ENCODE peak calls at places on chromosomes 13 and 19, in five cellular contexts. M is astrocyte, G is sciatic nerve, T is kidney epithelial cell, P is NCI-H1105 treated with DMSO at 0.1 percent for 48 hours. Z is an unnamed sample.

GRCh38 chr19:50191270-50191669 is 12.2 kb upstream of the MYH14 start:
- DNase-seq in M (no peak), G (no peak), T (no peak), P (peak), Z (no peak)

GRCh38 chr19:52217576-52217975 is 27.7 kb downstream of the PPP2R1A start:
- DNase-seq in M (no peak), G (no peak), T (no peak), P (no peak), Z (no peak)

GRCh38 chr19:4581381-4582111 is 22.1 kb upstream of the SEMA6B start:
- DNase-seq in M (no peak), G (no peak), T (no peak), P (peak), Z (no peak)

GRCh38 chr19:9970481-9970880 is 34.2 kb upstream of the OLFM2 start:
- DNase-seq in M (no peak), G (no peak), T (no peak), P (no peak), Z (no peak)

GRCh38 chr13:107650081-107650701 is 565.1 kb downstream of the LIG4 start:
- DNase-seq in M (peak), G (peak), T (no peak), P (no peak), Z (no peak)

GRCh38 chr13:43291289-43292055 is 268.1 kb downstream of the DNAJC15 start:
- DNase-seq in M (no peak), G (no peak), T (no peak), P (no peak), Z (no peak)

GRCh38 chr13:22092791-22093545 is 422.1 kb downstream of the FGF9 start:
- DNase-seq in M (no peak), G (no peak), T (no peak), P (no peak), Z (no peak)

GRCh38 chr19:10907925-10908324 is 20.5 kb downstream of the YIPF2 start:
- DNase-seq in M (no peak), G (no peak), T (no peak), P (no peak), Z (no peak)

GRCh38 chr13:37531054-37531453 is 67.5 kb downstream of the POSTN start:
- DNase-seq in M (peak), G (no peak), T (no peak), P (no peak), Z (no peak)

GRCh38 chr13:109427148-109427547 is 359.2 kb downstream of the IRS2 start:
- DNase-seq in M (peak), G (no peak), T (no peak), P (no peak), Z (no peak)

GRCh38 chr19:49997709-49998108 is 27.5 kb downstream of the VRK3 start:
- DNase-seq in M (no peak), G (no peak), T (no peak), P (peak), Z (no peak)

GRCh38 chr19:18507021-18507726 is 14.7 kb downstream of the ELL start:
- DNase-seq in M (no peak), G (no peak), T (no peak), P (no peak), Z (no peak)

GRCh38 chr19:17052439-17052838 is 22.8 kb downstream of the HAUS8 start:
- DNase-seq in M (peak), G (no peak), T (no peak), P (peak), Z (no peak)

GRCh38 chr13:33637978-33638743 is 179.8 kb upstream of the RFC3 start:
- DNase-seq in M (peak), G (no peak), T (no peak), P (no peak), Z (no peak)

GRCh38 chr19:53647792-53648191 is 16.0 kb downstream of the DPRX start:
- DNase-seq in M (no peak), G (no peak), T (no peak), P (no peak), Z (no peak)

GRCh38 chr13:22938576-22938975 is 242.2 kb upstream of the SGCG start:
- DNase-seq in M (no peak), G (no peak), T (no peak), P (no peak), Z (no peak)

GRCh38 chr19:3881272-3882040 is 971 bp downstream of the ATCAY start:
- DNase-seq in M (no peak), G (no peak), T (no peak), P (peak), Z (no peak)

GRCh38 chr13:42553098-42554046 is 20.6 kb upstream of the TNFSF11 start:
- DNase-seq in M (peak), G (no peak), T (peak), P (no peak), Z (no peak)

GRCh38 chr13:62663767-62664166 is 1248.1 kb upstream of the PCDH20 start:
- DNase-seq in M (no peak), G (no peak), T (no peak), P (no peak), Z (no peak)

GRCh38 chr19:4057913-4058695 is 8.6 kb downstream of the ZBTB7A start:
- DNase-seq in M (peak), G (peak), T (no peak), P (no peak), Z (no peak)

GRCh38 chr13:105763851-105764250 is 771.6 kb downstream of the EFNB2 start:
- DNase-seq in M (peak), G (no peak), T (no peak), P (no peak), Z (no peak)

GRCh38 chr19:31349160-31349881 is at the start of gene TSHZ3:
- DNase-seq in M (peak), G (peak), T (no peak), P (peak), Z (no peak)

GRCh38 chr13:110524484-110525254 is 36.9 kb downstream of the RAB20 start:
- DNase-seq in M (no peak), G (no peak), T (no peak), P (peak), Z (no peak)

GRCh38 chr13:32267836-32268439 is 47.2 kb downstream of the ZAR1L start:
- DNase-seq in M (no peak), G (no peak), T (no peak), P (peak), Z (peak)

Z was measured in activated B cell treated with CpG ODN at 0.5 μM for 24 hours.